ENCODE peak calls at places on chromosomes 1 and 21, in seven cellular contexts. E, B, L, T, Q, K and Z are unnamed samples.

GRCh38 chr1:150192012-150192411 is 42.3 kb downstream of the PLEKHO1 start:
- DNase-seq in E (no peak), B (no peak), L (no peak), T (no peak), Q (no peak), K (peak), Z (no peak)

GRCh38 chr1:168110896-168111545 is 25.7 kb downstream of the GPR161 start:
- DNase-seq in E (no peak), B (no peak), L (no peak), T (no peak), Q (no peak), K (no peak), Z (no peak)

GRCh38 chr1:2311184-2312032 is 79.9 kb downstream of the MORN1 start:
- DNase-seq in E (peak), B (peak), L (no peak), T (no peak), Q (peak), K (peak), Z (no peak)

GRCh38 chr1:1461721-1462317 is 9.7 kb upstream of the ATAD3B start:
- DNase-seq in E (no peak), B (no peak), L (no peak), T (no peak), Q (no peak), K (no peak), Z (no peak)

GRCh38 chr1:172678990-172679772 is 20.3 kb downstream of the FASLG start:
- DNase-seq in E (no peak), B (no peak), L (no peak), T (no peak), Q (no peak), K (no peak), Z (no peak)

GRCh38 chr1:27864264-27864895 is 8.0 kb upstream of the THEMIS2 start:
- DNase-seq in E (no peak), B (no peak), L (peak), T (no peak), Q (no peak), K (no peak), Z (no peak)

GRCh38 chr21:33424214-33424613 is 21.0 kb downstream of the IFNGR2 start:
- DNase-seq in E (no peak), B (peak), L (no peak), T (no peak), Q (no peak), K (no peak), Z (no peak)

GRCh38 chr1:21703318-21703963 is 34.3 kb upstream of the RAP1GAP start:
- DNase-seq in E (peak), B (no peak), L (no peak), T (no peak), Q (no peak), K (peak), Z (no peak)

GRCh38 chr1:63817152-63817667 is 43.4 kb downstream of the ROR1 start:
- DNase-seq in E (no peak), B (no peak), L (no peak), T (no peak), Q (no peak), K (no peak), Z (no peak)

GRCh38 chr1:234841710-234842231 is 231.8 kb upstream of the IRF2BP2 start:
- DNase-seq in E (no peak), B (peak), L (no peak), T (no peak), Q (peak), K (no peak), Z (no peak)

GRCh38 chr1:117653195-117653594 is 47.3 kb downstream of the TENT5C start:
- DNase-seq in E (no peak), B (no peak), L (no peak), T (no peak), Q (no peak), K (no peak), Z (no peak)

GRCh38 chr1:31715097-31715872 is 11.5 kb upstream of the COL16A1 start:
- DNase-seq in E (peak), B (peak), L (no peak), T (peak), Q (peak), K (peak), Z (no peak)

GRCh38 chr1:113593550-113594288 is 165.6 kb downstream of the PHTF1 start:
- DNase-seq in E (no peak), B (no peak), L (no peak), T (no peak), Q (no peak), K (no peak), Z (no peak)

GRCh38 chr1:232014941-232015340 is 388.4 kb downstream of the DISC1 start:
- DNase-seq in E (no peak), B (no peak), L (no peak), T (no peak), Q (no peak), K (no peak), Z (no peak)

GRCh38 chr1:204384636-204385354 is 25.1 kb upstream of the PLEKHA6 start:
- DNase-seq in E (no peak), B (no peak), L (no peak), T (peak), Q (no peak), K (peak), Z (no peak)

GRCh38 chr1:162091681-162092524 is 22.4 kb downstream of the NOS1AP start:
- DNase-seq in E (no peak), B (no peak), L (no peak), T (no peak), Q (no peak), K (no peak), Z (no peak)

GRCh38 chr1:60765204-60765603 is 317.2 kb upstream of the NFIA start:
- DNase-seq in E (peak), B (no peak), L (no peak), T (no peak), Q (no peak), K (peak), Z (no peak)

GRCh38 chr1:228555074-228555989 is 68.2 kb downstream of the RNF187 start:
- DNase-seq in E (no peak), B (peak), L (no peak), T (no peak), Q (no peak), K (no peak), Z (no peak)

GRCh38 chr1:230415405-230416119 is 10.6 kb downstream of the PGBD5 start:
- DNase-seq in E (no peak), B (no peak), L (no peak), T (no peak), Q (no peak), K (no peak), Z (no peak)
- TF ChIP-seq CTCF in E (no peak), B (no peak), L (no peak), T (no peak), Q (no peak), K (no peak), Z (no peak)

DNA sequence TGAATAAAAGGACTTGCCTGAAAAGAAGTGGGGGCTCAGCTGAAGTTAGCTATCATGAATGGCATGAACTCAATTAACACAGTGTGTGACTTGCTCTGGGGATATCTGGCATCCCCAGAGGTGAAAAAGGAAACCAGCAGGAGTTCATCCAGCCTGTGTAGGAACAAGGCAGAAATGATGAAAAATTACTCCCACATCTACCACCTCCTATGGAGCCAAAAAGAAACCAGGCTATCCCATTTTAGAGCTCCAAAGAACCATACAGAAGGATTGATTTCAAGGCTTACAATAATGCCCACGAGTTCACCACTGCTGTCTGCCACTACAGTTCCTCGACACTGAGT is 25.3 kb downstream of the TP53BP2 start:
- DNase-seq in E (no peak), B (no peak), L (no peak), T (no peak), Q (no peak), K (no peak), Z (no peak)
- TF ChIP-seq CTCF in E (no peak), B (no peak), L (no peak), T (no peak), Q (no peak), K (no peak), Z (no peak)

GRCh38 chr1:53593758-53594380 is 134.7 kb downstream of the DMRTB1 start:
- DNase-seq in E (peak), B (peak), L (no peak), T (no peak), Q (peak), K (no peak), Z (no peak)
- TF ChIP-seq CTCF in E (peak), B (no peak), L (no peak), T (no peak), Q (peak), K (no peak), Z (peak)

DNA sequence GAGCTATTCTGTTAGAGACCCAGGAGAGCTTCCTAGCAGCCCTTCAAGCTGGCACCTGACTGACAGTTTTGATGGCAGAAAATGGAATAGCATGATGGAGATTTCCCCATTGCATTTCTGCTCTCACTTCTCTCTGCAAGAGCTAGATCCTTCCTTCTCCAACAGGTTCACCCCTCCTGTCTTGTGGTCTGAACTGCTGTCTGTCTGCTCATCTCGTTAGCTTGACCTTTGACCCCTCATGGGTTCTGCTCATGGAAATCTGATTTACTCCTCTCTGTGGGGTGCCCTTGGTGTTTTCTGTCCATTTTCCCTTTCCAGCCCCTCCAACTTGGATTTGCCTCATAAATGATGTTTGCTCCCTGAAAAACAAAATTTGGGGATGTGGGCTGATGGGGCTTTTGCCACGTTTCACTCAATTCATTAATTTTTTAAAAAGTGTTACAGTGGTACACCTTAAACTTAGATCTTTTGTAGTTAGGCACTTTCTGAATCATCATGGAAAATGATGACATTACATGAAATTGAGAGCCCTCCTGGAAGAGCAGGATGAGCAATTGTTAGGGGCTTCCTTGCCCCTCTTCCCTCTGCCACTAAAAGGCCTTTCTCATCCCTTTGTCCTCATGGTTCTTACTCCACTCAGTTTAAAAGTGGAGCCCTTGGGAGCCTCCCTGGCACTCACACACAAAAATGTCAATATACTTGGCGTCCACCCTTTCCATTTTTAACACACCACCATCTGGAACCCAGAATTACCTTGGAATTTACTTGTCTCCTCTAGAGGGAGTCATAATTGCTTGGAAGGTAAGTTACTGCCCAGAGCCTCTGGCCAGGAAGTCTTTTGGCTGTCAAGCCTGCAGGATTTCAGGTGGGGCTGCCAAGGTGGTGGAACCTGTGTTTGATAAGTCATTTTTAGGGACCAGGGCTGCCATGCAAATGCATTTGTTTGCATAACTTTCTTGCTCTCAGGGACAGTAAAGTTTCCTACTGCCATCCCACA is 31.9 kb upstream of the IL19 start:
- DNase-seq in E (no peak), B (no peak), L (no peak), T (no peak), Q (no peak), K (peak), Z (no peak)
- TF ChIP-seq CTCF in E (peak), B (no peak), L (peak), T (no peak), Q (no peak), K (peak), Z (peak)

GRCh38 chr1:242754061-242754648 is 229.7 kb upstream of the PLD5 start:
- DNase-seq in E (no peak), B (no peak), L (no peak), T (no peak), Q (no peak), K (no peak), Z (no peak)
- TF ChIP-seq CTCF in E (no peak), B (no peak), L (no peak), T (no peak), Q (no peak), K (no peak), Z (no peak)

GRCh38 chr1:12246584-12246983 is 16.8 kb downstream of the VPS13D start:
- DNase-seq in E (no peak), B (no peak), L (no peak), T (no peak), Q (no peak), K (no peak), Z (no peak)

GRCh38 chr1:12245116-12245515 is 15.3 kb downstream of the VPS13D start:
- DNase-seq in E (no peak), B (no peak), L (no peak), T (no peak), Q (no peak), K (no peak), Z (no peak)

GRCh38 chr1:12244585-12244984 is 14.8 kb downstream of the VPS13D start:
- DNase-seq in E (no peak), B (no peak), L (no peak), T (no peak), Q (no peak), K (no peak), Z (no peak)

GRCh38 chr1:12245733-12246132 is 15.9 kb downstream of the VPS13D start:
- DNase-seq in E (no peak), B (no peak), L (no peak), T (no peak), Q (no peak), K (no peak), Z (no peak)

DNA sequence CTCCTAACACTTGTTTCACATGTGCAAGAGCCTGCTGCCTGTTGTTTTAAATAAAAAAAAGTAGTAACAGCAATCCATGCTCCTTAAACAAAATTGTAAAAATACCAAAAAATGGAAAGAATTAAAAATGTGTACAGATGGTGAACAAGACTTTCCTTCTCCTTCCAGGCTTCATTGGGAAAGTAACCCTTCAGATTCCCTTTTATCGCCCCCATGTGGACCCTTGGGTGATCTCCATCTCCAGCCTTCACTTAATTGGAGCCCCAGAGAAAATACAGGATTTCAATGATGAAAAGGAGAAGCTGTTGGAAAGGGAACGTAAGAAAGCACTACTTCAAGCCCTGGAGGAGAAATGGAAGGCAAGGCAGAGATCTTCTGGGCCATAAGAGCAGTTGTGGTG is 14.2 kb downstream of the VPS13D start:
- DNase-seq in E (peak), B (no peak), L (no peak), T (no peak), Q (no peak), K (no peak), Z (no peak)
- TF ChIP-seq CTCF in E (peak), B (peak), L (peak), T (no peak), Q (peak), K (peak), Z (peak)